ENCODE peak calls at places on chromosomes 5 and 9, in four cellular contexts. One of them, this sample, is unnamed.

GRCh38 chr9:126372716-126373115 is 46.1 kb downstream of the MVB12B start:
- DNase-seq in heart right ventricle: no peak
- DNase-seq in fibroblast of mammary gland: no peak
- DNase-seq in HFF-Myc: no peak
- DNase-seq in this sample: no peak

GRCh38 chr5:151886741-151887261 is 37.9 kb downstream of the GLRA1 start:
- DNase-seq in heart right ventricle: no peak
- DNase-seq in fibroblast of mammary gland: peak; percentile 7
- DNase-seq in HFF-Myc: no peak
- DNase-seq in this sample: no peak

GRCh38 chr5:91189480-91190332 is 193.4 kb downstream of the ARRDC3 start:
- DNase-seq in heart right ventricle: no peak
- DNase-seq in fibroblast of mammary gland: peak; percentile 92
- DNase-seq in HFF-Myc: peak; percentile 52
- DNase-seq in this sample: peak; percentile 92

GRCh38 chr9:114372971-114373591 is 14.7 kb downstream of the AKNA start:
- DNase-seq in heart right ventricle: peak; percentile 57
- DNase-seq in fibroblast of mammary gland: no peak
- DNase-seq in HFF-Myc: no peak
- DNase-seq in this sample: no peak

GRCh38 chr9:128055222-128056040 is 11.7 kb downstream of the NAIF1 start:
- DNase-seq in heart right ventricle: no peak
- DNase-seq in fibroblast of mammary gland: no peak
- DNase-seq in HFF-Myc: no peak
- DNase-seq in this sample: peak; percentile 67

GRCh38 chr9:20397348-20397747 is 225.0 kb downstream of the MLLT3 start:
- DNase-seq in heart right ventricle: no peak
- DNase-seq in fibroblast of mammary gland: no peak
- DNase-seq in HFF-Myc: no peak
- DNase-seq in this sample: no peak

GRCh38 chr5:179800071-179800695 is 6.4 kb downstream of the LTC4S start:
- DNase-seq in heart right ventricle: no peak
- DNase-seq in fibroblast of mammary gland: no peak
- DNase-seq in HFF-Myc: no peak
- DNase-seq in this sample: no peak

GRCh38 chr9:83334320-83334719 is 203.9 kb downstream of the FRMD3 start:
- DNase-seq in heart right ventricle: peak; percentile 85
- DNase-seq in fibroblast of mammary gland: peak; percentile 86
- DNase-seq in HFF-Myc: peak; percentile 36
- DNase-seq in this sample: peak; percentile 86

GRCh38 chr9:108113579-108113978 is 624.0 kb upstream of the KLF4 start:
- DNase-seq in heart right ventricle: no peak
- DNase-seq in fibroblast of mammary gland: peak; percentile 21
- DNase-seq in HFF-Myc: no peak
- DNase-seq in this sample: no peak

GRCh38 chr5:32000726-32001125 is 173.4 kb downstream of the GOLPH3 start:
- DNase-seq in heart right ventricle: no peak
- DNase-seq in fibroblast of mammary gland: no peak
- DNase-seq in HFF-Myc: no peak
- DNase-seq in this sample: no peak

GRCh38 chr9:122332083-122332482 is 38.7 kb upstream of the PTGS1 start:
- DNase-seq in heart right ventricle: no peak
- DNase-seq in fibroblast of mammary gland: no peak
- DNase-seq in HFF-Myc: no peak
- DNase-seq in this sample: no peak

GRCh38 chr9:136604823-136605525 is 57.7 kb upstream of the EGFL7 start:
- DNase-seq in heart right ventricle: peak; percentile 69
- DNase-seq in fibroblast of mammary gland: no peak
- DNase-seq in HFF-Myc: no peak
- DNase-seq in this sample: no peak

GRCh38 chr9:93058357-93059096 is at the start of gene SUSD3:
- DNase-seq in heart right ventricle: peak; percentile 66
- DNase-seq in fibroblast of mammary gland: peak; percentile 36
- DNase-seq in HFF-Myc: no peak
- DNase-seq in this sample: peak; percentile 30

GRCh38 chr9:110308504-110309109 is 29.1 kb downstream of the TXNDC8 start:
- DNase-seq in heart right ventricle: no peak
- DNase-seq in fibroblast of mammary gland: no peak
- DNase-seq in HFF-Myc: no peak
- DNase-seq in this sample: no peak

DNA sequence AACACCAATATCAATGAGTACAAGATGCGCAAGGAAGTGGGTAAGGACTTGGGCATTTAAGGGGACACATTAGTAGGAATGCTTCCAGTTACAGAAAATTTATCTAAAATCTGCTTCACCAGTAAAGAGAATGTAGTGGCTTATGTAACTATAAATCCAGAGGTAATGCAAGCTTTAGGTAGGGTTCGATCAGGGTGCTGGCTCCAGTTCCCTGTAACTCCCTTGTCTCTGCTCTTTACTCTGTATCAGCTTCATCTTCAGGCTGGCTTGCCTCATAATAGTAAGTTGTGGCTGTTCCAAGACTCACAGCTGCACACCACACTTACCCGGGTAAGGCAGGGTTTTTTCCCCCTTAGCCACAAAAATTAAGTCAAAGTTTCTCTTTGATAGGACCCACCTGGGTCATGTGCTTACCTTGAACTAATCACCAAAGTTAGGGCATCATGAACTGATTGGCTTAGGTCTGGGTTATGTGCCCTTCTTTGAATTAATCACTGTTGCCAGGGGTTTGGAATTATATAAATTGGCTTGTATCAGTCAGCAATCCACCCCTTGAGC is 35.5 kb downstream of the ARHGEF37 start:
- DNase-seq in heart right ventricle: no peak
- DNase-seq in fibroblast of mammary gland: no peak
- DNase-seq in HFF-Myc: no peak
- DNase-seq in this sample: no peak
- H3K4me3 ChIP-seq in heart right ventricle: no peak overlapping the region
- H3K4me3 ChIP-seq in fibroblast of mammary gland: no peak overlapping the region
- H3K4me3 ChIP-seq in HFF-Myc: no peak overlapping the region
- H3K4me3 ChIP-seq in this sample: no peak overlapping the region

GRCh38 chr5:68337235-68337634 is 121.7 kb downstream of the PIK3R1 start:
- DNase-seq in heart right ventricle: no peak
- DNase-seq in fibroblast of mammary gland: no peak
- DNase-seq in HFF-Myc: no peak
- DNase-seq in this sample: no peak
- H3K4me3 ChIP-seq in heart right ventricle: no peak overlapping the region
- H3K4me3 ChIP-seq in fibroblast of mammary gland: no peak overlapping the region
- H3K4me3 ChIP-seq in HFF-Myc: no peak overlapping the region
- H3K4me3 ChIP-seq in this sample: no peak overlapping the region

DNA sequence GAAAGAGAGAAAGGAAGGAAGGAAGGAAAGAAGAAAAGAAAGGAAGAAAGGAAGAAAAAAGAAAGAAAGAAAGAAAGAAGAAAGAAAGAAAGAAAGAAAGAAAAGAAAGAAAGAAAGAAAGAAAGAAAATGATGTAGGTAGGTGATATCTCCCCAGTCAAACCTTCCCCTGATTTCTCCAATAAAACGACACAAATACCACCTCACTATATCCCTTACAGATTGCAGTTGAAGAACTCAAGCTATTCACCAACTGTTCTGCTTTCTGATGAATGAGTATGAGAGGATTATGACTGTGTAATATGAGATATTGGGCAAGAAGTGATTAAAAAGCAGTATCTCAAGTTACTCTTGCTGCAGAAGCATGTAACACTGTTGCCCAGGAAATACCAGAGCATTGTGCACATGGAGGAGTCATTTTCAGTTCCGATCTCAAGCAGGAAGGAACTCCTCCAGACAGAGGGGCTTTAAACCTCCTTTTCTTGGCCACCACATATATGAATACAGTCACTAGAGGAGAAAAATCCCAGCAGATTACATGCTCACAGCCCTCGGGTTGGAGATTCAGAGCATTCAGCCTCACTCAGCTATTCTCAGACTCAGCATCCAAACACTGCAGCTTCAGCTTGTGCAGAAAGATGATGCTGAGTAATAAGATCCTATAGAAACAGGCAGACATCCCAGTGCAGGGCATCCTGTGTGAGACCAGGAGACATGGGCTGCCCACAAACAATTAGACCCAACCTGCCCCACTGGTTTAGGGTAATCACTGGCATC is 61.4 kb downstream of the UGCG start:
- DNase-seq in heart right ventricle: no peak
- DNase-seq in fibroblast of mammary gland: peak; percentile 97
- DNase-seq in HFF-Myc: peak; percentile 85
- DNase-seq in this sample: peak; percentile 96
- H3K4me3 ChIP-seq in heart right ventricle: no peak overlapping the region
- H3K4me3 ChIP-seq in fibroblast of mammary gland: peak overlapping the region; percentile 16
- H3K4me3 ChIP-seq in HFF-Myc: peak overlapping the region; percentile 19
- H3K4me3 ChIP-seq in this sample: peak overlapping the region; percentile 44

GRCh38 chr9:124764774-124765438 is 6.2 kb downstream of the NR6A1 start:
- DNase-seq in heart right ventricle: no peak
- DNase-seq in fibroblast of mammary gland: no peak
- DNase-seq in HFF-Myc: no peak
- DNase-seq in this sample: peak; percentile 37
- H3K4me3 ChIP-seq in heart right ventricle: no peak overlapping the region
- H3K4me3 ChIP-seq in fibroblast of mammary gland: no peak overlapping the region
- H3K4me3 ChIP-seq in HFF-Myc: no peak overlapping the region
- H3K4me3 ChIP-seq in this sample: no peak overlapping the region

DNA sequence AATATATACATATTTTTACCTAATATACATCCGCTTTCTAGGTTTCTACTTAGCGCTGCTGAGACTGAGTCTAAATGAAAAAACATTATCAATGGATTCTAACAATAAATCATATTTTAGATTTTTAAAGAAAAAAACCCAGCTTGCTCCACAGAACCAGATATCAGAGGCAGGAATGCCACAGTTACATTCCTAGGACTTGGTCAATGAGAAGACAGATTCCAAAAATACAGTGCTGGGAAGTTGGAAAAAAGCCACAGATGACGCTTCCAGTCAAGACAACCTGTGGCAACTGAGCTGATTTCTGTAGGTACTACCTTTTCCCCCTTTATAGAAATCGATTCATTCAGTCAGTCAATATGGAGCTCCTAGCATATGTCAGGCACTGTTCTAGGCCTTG is 589 bp upstream of the CCDC112 start:
- DNase-seq in heart right ventricle: no peak
- DNase-seq in fibroblast of mammary gland: peak; percentile 20
- DNase-seq in HFF-Myc: no peak
- DNase-seq in this sample: peak; percentile 7
- H3K4me3 ChIP-seq in heart right ventricle: peak overlapping the region; percentile 89
- H3K4me3 ChIP-seq in fibroblast of mammary gland: peak overlapping the region; percentile 30
- H3K4me3 ChIP-seq in HFF-Myc: no peak overlapping the region
- H3K4me3 ChIP-seq in this sample: peak overlapping the region; percentile 37